ENCODE peak calls at places on chromosome 18, in eight cellular contexts. U, D, E, P, H, W, S and O are unnamed samples.

GRCh38 chr18:28115149-28115550 is 61.8 kb downstream of the CDH2 start:
- DNase-seq in U (no peak), D (no peak), E (no peak), P (no peak), H (peak), W (peak), S (no peak), O (peak)

GRCh38 chr18:33901894-33902512 is 322.7 kb downstream of the NOL4 start:
- DNase-seq in U (no peak), D (no peak), E (no peak), P (no peak), H (no peak), W (no peak), S (no peak), O (peak)

GRCh38 chr18:71028285-71028762 is 739.5 kb downstream of the SOCS6 start:
- DNase-seq in U (no peak), D (no peak), E (no peak), P (no peak), H (peak), W (no peak), S (no peak), O (no peak)

GRCh38 chr18:77103991-77104521 is 28.5 kb downstream of the MBP start:
- DNase-seq in U (no peak), D (no peak), E (no peak), P (no peak), H (no peak), W (peak), S (no peak), O (no peak)

GRCh38 chr18:31610841-31611240 is 19.2 kb downstream of the TTR start:
- DNase-seq in U (no peak), D (no peak), E (no peak), P (no peak), H (peak), W (no peak), S (no peak), O (peak)

GRCh38 chr18:34639662-34640061 is 70.4 kb upstream of the DTNA start:
- DNase-seq in U (no peak), D (no peak), E (no peak), P (no peak), H (no peak), W (no peak), S (no peak), O (no peak)

GRCh38 chr18:45805551-45805950 is 19.9 kb upstream of the SIGLEC15 start:
- DNase-seq in U (no peak), D (peak), E (no peak), P (no peak), H (no peak), W (no peak), S (no peak), O (no peak)

GRCh38 chr18:9595197-9595596 is 19.2 kb downstream of the PPP4R1 start:
- DNase-seq in U (no peak), D (no peak), E (no peak), P (no peak), H (no peak), W (no peak), S (no peak), O (peak)

GRCh38 chr18:59276047-59276446 is 2.8 kb upstream of the RAX start:
- DNase-seq in U (no peak), D (no peak), E (no peak), P (no peak), H (no peak), W (no peak), S (no peak), O (no peak)

GRCh38 chr18:41075212-41075611 is 879.8 kb upstream of the PIK3C3 start:
- DNase-seq in U (no peak), D (no peak), E (no peak), P (no peak), H (peak), W (peak), S (no peak), O (peak)

GRCh38 chr18:35376742-35377695 is at the start of gene ZNF396:
- DNase-seq in U (peak), D (peak), E (peak), P (peak), H (peak), W (peak), S (peak), O (peak)

GRCh38 chr18:9951022-9951859 is 37.4 kb downstream of the VAPA start:
- DNase-seq in U (no peak), D (peak), E (no peak), P (no peak), H (peak), W (peak), S (peak), O (peak)

GRCh38 chr18:37965572-37965970 is 400.0 kb upstream of the CELF4 start:
- DNase-seq in U (no peak), D (no peak), E (no peak), P (no peak), H (no peak), W (no peak), S (no peak), O (no peak)